ENCODE peak calls at places on chromosomes 3 and 15, in ten cellular contexts. J is foreskin fibroblast, E is dorsolateral prefrontal cortex, K is HL-60, O is RWPE1, A is GM10248, H is osteocyte, G is OCI-LY7, C is AG04450, M is H9. T is an unnamed sample.

GRCh38 chr15:77457619-77458265 is 37.1 kb downstream of the HMG20A start:
- DNase-seq in J (peak), E (no peak), K (no peak), O (no peak), A (no peak), H (no peak), G (peak), C (no peak), M (no peak), T (no peak)

GRCh38 chr15:73273181-73274002 is 95.4 kb downstream of the HCN4 start:
- DNase-seq in J (peak), E (no peak), K (peak), O (peak), A (peak), H (no peak), G (peak), C (peak), M (peak), T (peak)

GRCh38 chr15:58440922-58441321 is 9.1 kb downstream of the LIPC start:
- DNase-seq in J (no peak), E (no peak), K (no peak), O (peak), A (no peak), H (no peak), G (no peak), C (no peak), M (no peak), T (no peak)

GRCh38 chr3:13235897-13236296 is 162.7 kb upstream of the IQSEC1 start:
- DNase-seq in J (no peak), E (no peak), K (no peak), O (no peak), A (no peak), H (no peak), G (no peak), C (no peak), M (no peak), T (no peak)

GRCh38 chr15:55897560-55898336 is 95.7 kb downstream of the NEDD4 start:
- DNase-seq in J (peak), E (peak), K (peak), O (peak), A (peak), H (no peak), G (peak), C (no peak), M (peak), T (peak)

GRCh38 chr3:89474333-89475130 is 367.1 kb downstream of the EPHA3 start:
- DNase-seq in J (no peak), E (no peak), K (no peak), O (no peak), A (no peak), H (no peak), G (no peak), C (no peak), M (no peak), T (no peak)

GRCh38 chr3:148643389-148643840 is 54.3 kb upstream of the AGTR1 start:
- DNase-seq in J (peak), E (no peak), K (no peak), O (no peak), A (no peak), H (no peak), G (no peak), C (peak), M (no peak), T (no peak)

GRCh38 chr3:195040094-195040493 is 230.9 kb downstream of the XXYLT1 start:
- DNase-seq in J (no peak), E (no peak), K (peak), O (no peak), A (no peak), H (no peak), G (peak), C (no peak), M (no peak), T (no peak)

GRCh38 chr15:99019558-99020540 is 12.3 kb upstream of the PGPEP1L start:
- DNase-seq in J (peak), E (no peak), K (no peak), O (peak), A (no peak), H (peak), G (no peak), C (no peak), M (no peak), T (no peak)

GRCh38 chr15:89760303-89761008 is 9.4 kb upstream of the MESP1 start:
- DNase-seq in J (peak), E (peak), K (peak), O (peak), A (peak), H (peak), G (peak), C (no peak), M (peak), T (peak)

GRCh38 chr3:49868951-49869454 is 703 bp downstream of the CAMKV start:
- DNase-seq in J (no peak), E (peak), K (no peak), O (no peak), A (no peak), H (no peak), G (no peak), C (no peak), M (peak), T (peak)

GRCh38 chr3:134640872-134641470 is 9.9 kb downstream of the KY start:
- DNase-seq in J (peak), E (no peak), K (peak), O (peak), A (no peak), H (peak), G (peak), C (no peak), M (peak), T (peak)

GRCh38 chr15:98281130-98281529 is 320.6 kb downstream of the ARRDC4 start:
- DNase-seq in J (no peak), E (no peak), K (no peak), O (no peak), A (no peak), H (no peak), G (no peak), C (no peak), M (no peak), T (no peak)

GRCh38 chr3:184298759-184299487 is at the start of gene PSMD2:
- DNase-seq in J (peak), E (peak), K (peak), O (peak), A (peak), H (peak), G (peak), C (peak), M (peak), T (peak)

GRCh38 chr15:69604050-69604378 is 151.4 kb downstream of the RPLP1 start:
- DNase-seq in J (no peak), E (no peak), K (peak), O (no peak), A (no peak), H (no peak), G (no peak), C (no peak), M (peak), T (no peak)

GRCh38 chr3:182909318-182910040 is 70.9 kb downstream of the DCUN1D1 start:
- DNase-seq in J (no peak), E (no peak), K (no peak), O (no peak), A (no peak), H (no peak), G (peak), C (no peak), M (no peak), T (no peak)

GRCh38 chr3:182609575-182610156 is 183.6 kb upstream of the ATP11B start:
- DNase-seq in J (no peak), E (no peak), K (no peak), O (peak), A (no peak), H (no peak), G (no peak), C (no peak), M (no peak), T (no peak)

GRCh38 chr3:4531478-4532025 is 38.4 kb downstream of the ITPR1 start:
- DNase-seq in J (no peak), E (no peak), K (peak), O (no peak), A (no peak), H (no peak), G (no peak), C (no peak), M (no peak), T (no peak)

GRCh38 chr15:39581501-39582285 is 814 bp downstream of the THBS1 start:
- DNase-seq in J (peak), E (no peak), K (peak), O (peak), A (no peak), H (no peak), G (no peak), C (no peak), M (peak), T (peak)

GRCh38 chr3:41956574-41956973 is 5.3 kb downstream of the ULK4 start:
- DNase-seq in J (no peak), E (no peak), K (no peak), O (no peak), A (no peak), H (no peak), G (no peak), C (no peak), M (no peak), T (no peak)

GRCh38 chr3:41961061-41961749 is 698 bp downstream of the ULK4 start:
- DNase-seq in J (peak), E (peak), K (peak), O (peak), A (peak), H (peak), G (peak), C (peak), M (peak), T (peak)

GRCh38 chr3:41963823-41964222 is 1.9 kb upstream of the ULK4 start:
- DNase-seq in J (no peak), E (no peak), K (no peak), O (no peak), A (no peak), H (no peak), G (no peak), C (no peak), M (no peak), T (no peak)

GRCh38 chr3:41966206-41966605 is 4.3 kb upstream of the ULK4 start:
- DNase-seq in J (no peak), E (no peak), K (no peak), O (no peak), A (no peak), H (no peak), G (no peak), C (no peak), M (no peak), T (no peak)

DNA sequence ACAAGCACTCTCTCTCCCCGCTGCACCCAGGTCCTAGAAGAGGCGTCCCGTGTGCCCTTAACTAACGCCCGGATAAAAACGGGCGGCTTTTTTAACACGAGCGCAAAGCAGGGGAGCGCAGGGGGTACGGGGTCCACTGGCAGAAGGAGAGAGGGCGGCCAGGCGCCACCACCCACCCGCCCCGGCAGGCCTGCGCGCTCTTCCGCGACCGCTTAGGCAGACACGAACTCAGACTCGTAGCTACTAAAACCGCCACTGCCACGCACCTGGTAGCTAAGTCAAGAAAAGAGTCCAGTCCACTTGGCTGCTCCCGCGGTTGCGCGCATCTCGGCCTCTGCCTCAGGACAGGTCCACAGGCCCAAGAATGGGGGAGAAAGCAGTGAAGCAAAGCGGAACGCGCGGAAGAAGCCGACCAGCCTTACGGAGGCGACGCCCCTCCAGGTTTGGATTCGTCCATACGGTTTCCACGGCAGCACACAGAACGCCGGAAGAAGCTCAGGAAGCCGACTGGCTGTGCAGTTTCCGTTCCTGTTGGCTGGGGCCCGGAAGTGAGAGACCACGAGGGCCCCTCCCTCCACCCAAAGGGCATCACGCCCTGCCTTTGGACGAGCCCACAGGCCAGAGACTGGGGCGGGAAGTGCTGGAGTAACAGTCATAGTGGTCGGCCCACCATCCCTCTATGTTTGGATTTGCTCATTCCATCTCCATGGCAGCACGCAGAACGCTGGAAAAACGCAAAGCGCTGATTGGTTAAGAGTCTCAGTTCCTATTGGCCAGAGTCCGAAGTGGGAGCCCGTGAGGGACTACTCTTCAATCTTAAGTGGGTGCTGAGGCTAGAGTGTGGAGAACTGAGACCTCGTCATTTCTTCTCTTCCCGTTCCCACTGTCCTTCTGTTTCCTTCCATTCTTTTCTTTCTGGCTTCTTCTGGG is at the start of gene ULK4:
- DNase-seq in J (peak), E (peak), K (peak), O (peak), A (peak), H (peak), G (peak), C (peak), M (peak), T (peak)
- TF ChIP-seq CTCF in J (no peak), E (no peak), K (no peak), O (no peak), A (no peak), H (no peak), G (no peak), C (no peak), M (no peak), T (no peak)

DNA sequence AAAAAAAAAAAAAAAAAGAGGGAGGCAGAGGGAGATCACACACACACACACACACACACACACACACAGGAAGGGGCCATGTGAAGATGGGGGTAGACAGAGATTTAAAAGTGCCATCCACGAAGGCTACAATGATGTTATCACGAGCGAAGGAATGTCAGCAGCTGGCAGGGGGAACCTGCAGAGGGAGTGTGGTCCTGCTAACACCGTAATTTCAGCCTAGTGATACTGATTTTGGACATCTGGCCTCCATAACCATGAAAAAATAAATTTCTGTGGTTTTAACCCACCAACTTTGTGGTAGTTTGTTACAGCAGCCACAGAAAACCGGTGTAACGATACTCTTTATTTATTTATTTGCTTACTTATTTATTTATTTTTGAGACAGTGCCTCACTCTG is 76.0 kb downstream of the TMCO5A start:
- DNase-seq in J (no peak), E (no peak), K (no peak), O (no peak), A (no peak), H (no peak), G (no peak), C (no peak), M (peak), T (no peak)
- TF ChIP-seq CTCF in J (peak), E (no peak), K (no peak), O (no peak), A (no peak), H (peak), G (no peak), C (peak), M (peak), T (no peak)

GRCh38 chr15:94582368-94582767 is 351.0 kb downstream of the MCTP2 start:
- DNase-seq in J (no peak), E (no peak), K (peak), O (peak), A (peak), H (peak), G (peak), C (no peak), M (peak), T (peak)
- TF ChIP-seq CTCF in J (no peak), E (peak), K (no peak), O (peak), A (peak), H (no peak), G (peak), C (no peak), M (peak), T (peak)

DNA sequence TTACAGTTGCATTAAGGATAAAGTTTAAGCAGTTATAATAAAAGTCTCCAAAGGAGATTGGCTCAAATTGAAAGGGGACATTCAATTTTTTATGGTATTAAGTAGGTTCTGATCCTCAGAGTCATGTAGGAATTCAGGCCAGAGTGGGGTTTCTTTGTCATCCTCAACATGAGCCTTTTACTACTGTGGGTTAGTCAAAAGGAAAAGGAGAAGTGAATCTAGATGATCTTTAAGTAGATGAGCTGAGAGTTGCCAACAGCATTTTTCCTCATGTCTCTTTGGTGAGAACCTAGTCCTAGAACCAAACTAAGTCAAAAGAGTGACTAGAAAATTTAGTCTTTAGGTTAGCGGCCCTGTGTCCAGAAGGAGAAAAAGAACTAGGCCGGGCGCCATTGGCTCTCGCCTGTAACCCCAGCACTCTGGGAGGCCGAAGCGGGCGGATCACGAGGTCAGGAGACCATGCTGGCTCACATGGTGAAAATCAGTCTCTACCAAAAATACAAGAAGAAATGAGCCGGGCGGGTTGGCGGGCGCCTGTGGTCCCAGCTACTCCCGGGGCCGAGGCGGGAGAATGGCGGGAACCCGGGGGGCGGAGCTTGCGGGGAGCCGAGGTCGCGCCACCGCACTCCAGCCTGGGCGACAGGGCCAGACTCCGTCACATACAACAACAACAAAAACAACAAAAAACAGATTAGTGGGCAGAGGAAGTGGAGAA is 4.2 kb upstream of the CHL1 start:
- DNase-seq in J (no peak), E (no peak), K (no peak), O (no peak), A (peak), H (no peak), G (no peak), C (no peak), M (peak), T (no peak)
- TF ChIP-seq CTCF in J (no peak), E (no peak), K (no peak), O (no peak), A (no peak), H (no peak), G (no peak), C (no peak), M (no peak), T (no peak)

GRCh38 chr3:52236424-52236886 is 2.5 kb downstream of the TWF2 start:
- DNase-seq in J (no peak), E (no peak), K (no peak), O (no peak), A (no peak), H (no peak), G (no peak), C (no peak), M (peak), T (no peak)
- TF ChIP-seq CTCF in J (no peak), E (no peak), K (no peak), O (no peak), A (no peak), H (no peak), G (no peak), C (no peak), M (no peak), T (no peak)

GRCh38 chr3:18656866-18657265 is 231.7 kb upstream of the SATB1 start:
- DNase-seq in J (no peak), E (no peak), K (no peak), O (no peak), A (no peak), H (no peak), G (no peak), C (no peak), M (no peak), T (no peak)
- TF ChIP-seq CTCF in J (no peak), E (no peak), K (no peak), O (no peak), A (no peak), H (no peak), G (no peak), C (no peak), M (no peak), T (no peak)

DNA sequence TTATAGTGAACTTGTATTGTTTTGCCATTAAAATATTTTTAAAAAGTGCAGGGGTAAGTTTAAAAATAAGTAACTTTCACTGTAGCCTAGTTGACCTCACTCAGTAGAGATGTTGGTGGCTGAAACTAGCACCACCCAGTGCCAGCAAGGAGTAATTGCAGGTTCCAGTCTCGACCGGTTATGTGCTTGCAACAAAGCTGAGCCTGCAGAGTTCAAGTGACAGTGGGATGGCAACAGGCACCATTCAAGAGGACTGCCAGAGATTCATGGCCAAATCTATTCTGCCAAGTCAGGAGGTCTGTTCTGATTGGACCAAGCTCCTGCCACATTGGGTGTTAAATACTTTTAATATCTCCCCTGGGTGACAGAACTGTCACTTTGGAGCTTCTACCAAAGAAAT is 2.7 kb downstream of the ADAMTS7 start:
- DNase-seq in J (peak), E (no peak), K (peak), O (peak), A (peak), H (no peak), G (peak), C (no peak), M (peak), T (no peak)
- TF ChIP-seq CTCF in J (peak), E (no peak), K (peak), O (peak), A (peak), H (peak), G (peak), C (peak), M (peak), T (peak)

GRCh38 chr3:185339945-185340344 is 23.0 kb upstream of the MAP3K13 start:
- DNase-seq in J (no peak), E (no peak), K (no peak), O (no peak), A (no peak), H (no peak), G (no peak), C (no peak), M (no peak), T (no peak)

GRCh38 chr3:185332026-185332735 is 30.8 kb upstream of the MAP3K13 start:
- DNase-seq in J (peak), E (no peak), K (peak), O (peak), A (peak), H (no peak), G (no peak), C (peak), M (no peak), T (no peak)

GRCh38 chr3:185341616-185342457 is 21.1 kb upstream of the MAP3K13 start:
- DNase-seq in J (no peak), E (no peak), K (no peak), O (no peak), A (no peak), H (no peak), G (no peak), C (no peak), M (no peak), T (no peak)

GRCh38 chr3:185335799-185336198 is 27.1 kb upstream of the MAP3K13 start:
- DNase-seq in J (peak), E (no peak), K (no peak), O (peak), A (no peak), H (no peak), G (no peak), C (no peak), M (no peak), T (no peak)

GRCh38 chr3:185337231-185337816 is 25.6 kb upstream of the MAP3K13 start:
- DNase-seq in J (no peak), E (no peak), K (no peak), O (no peak), A (no peak), H (no peak), G (no peak), C (no peak), M (no peak), T (no peak)
- TF ChIP-seq CTCF in J (no peak), E (no peak), K (no peak), O (no peak), A (no peak), H (no peak), G (no peak), C (no peak), M (no peak), T (peak)

GRCh38 chr3:100761951-100762350 is 52.7 kb downstream of the TFG start:
- DNase-seq in J (no peak), E (no peak), K (no peak), O (no peak), A (no peak), H (no peak), G (no peak), C (no peak), M (no peak), T (no peak)

GRCh38 chr3:100759162-100759561 is 49.9 kb downstream of the TFG start:
- DNase-seq in J (no peak), E (no peak), K (no peak), O (no peak), A (no peak), H (no peak), G (no peak), C (no peak), M (no peak), T (no peak)

GRCh38 chr3:100760377-100760776 is 51.1 kb downstream of the TFG start:
- DNase-seq in J (no peak), E (no peak), K (no peak), O (no peak), A (no peak), H (no peak), G (no peak), C (no peak), M (no peak), T (no peak)

GRCh38 chr3:100765437-100765975 is 56.2 kb downstream of the TFG start:
- DNase-seq in J (no peak), E (no peak), K (no peak), O (no peak), A (no peak), H (no peak), G (no peak), C (no peak), M (no peak), T (no peak)

GRCh38 chr3:100761211-100761921 is 52.1 kb downstream of the TFG start:
- DNase-seq in J (no peak), E (no peak), K (no peak), O (peak), A (peak), H (no peak), G (peak), C (no peak), M (peak), T (no peak)
- TF ChIP-seq CTCF in J (no peak), E (no peak), K (no peak), O (no peak), A (peak), H (peak), G (peak), C (peak), M (peak), T (peak)

T was measured in neural crest cell.